ENCODE peak calls at places on chromosomes 13 and 19, in five cellular contexts. One of them, this sample, is unnamed.

GRCh38 chr13:70310720-70311119 is 202.5 kb upstream of the KLHL1 start:
- DNase-seq in lower leg skin: no peak
- DNase-seq in body of pancreas: no peak
- DNase-seq in ovary: no peak
- DNase-seq in GM12891: no peak
- DNase-seq in this sample: no peak

GRCh38 chr19:42683917-42684513 is 56.3 kb downstream of the PSG3 start:
- DNase-seq in lower leg skin: no peak
- DNase-seq in body of pancreas: no peak
- DNase-seq in ovary: no peak
- DNase-seq in GM12891: no peak
- DNase-seq in this sample: peak; percentile 25

GRCh38 chr13:99027260-99027659 is 49.4 kb upstream of the DOCK9 start:
- DNase-seq in lower leg skin: no peak
- DNase-seq in body of pancreas: no peak
- DNase-seq in ovary: no peak
- DNase-seq in GM12891: no peak
- DNase-seq in this sample: no peak

GRCh38 chr19:52922841-52923781 is at the start of gene ZNF888:
- DNase-seq in lower leg skin: peak; percentile 98
- DNase-seq in body of pancreas: peak; percentile 90
- DNase-seq in ovary: peak; percentile 90
- DNase-seq in GM12891: peak; percentile 83
- DNase-seq in this sample: peak; percentile 77

GRCh38 chr19:16309653-16310052 is 15.0 kb upstream of the KLF2 start:
- DNase-seq in lower leg skin: no peak
- DNase-seq in body of pancreas: no peak
- DNase-seq in ovary: no peak
- DNase-seq in GM12891: no peak
- DNase-seq in this sample: no peak

GRCh38 chr13:107864543-107865460 is 350.5 kb downstream of the LIG4 start:
- DNase-seq in lower leg skin: no peak
- DNase-seq in body of pancreas: no peak
- DNase-seq in ovary: peak; percentile 14
- DNase-seq in GM12891: no peak
- DNase-seq in this sample: peak; percentile 14

GRCh38 chr19:43605875-43606568 is 5.9 kb upstream of the SRRM5 start:
- DNase-seq in lower leg skin: no peak
- DNase-seq in body of pancreas: no peak
- DNase-seq in ovary: no peak
- DNase-seq in GM12891: no peak
- DNase-seq in this sample: no peak

GRCh38 chr19:48754950-48755645 is at the start of gene FGF21:
- DNase-seq in lower leg skin: no peak
- DNase-seq in body of pancreas: peak; percentile 40
- DNase-seq in ovary: no peak
- DNase-seq in GM12891: no peak
- DNase-seq in this sample: no peak

GRCh38 chr13:95920485-95920884 is 132.7 kb downstream of the UGGT2 start:
- DNase-seq in lower leg skin: no peak
- DNase-seq in body of pancreas: no peak
- DNase-seq in ovary: no peak
- DNase-seq in GM12891: no peak
- DNase-seq in this sample: no peak

GRCh38 chr13:106132216-106132615 is 403.2 kb downstream of the EFNB2 start:
- DNase-seq in lower leg skin: no peak
- DNase-seq in body of pancreas: no peak
- DNase-seq in ovary: no peak
- DNase-seq in GM12891: no peak
- DNase-seq in this sample: no peak

GRCh38 chr19:35722897-35723296 is 5.1 kb downstream of the KMT2B start:
- DNase-seq in lower leg skin: no peak
- DNase-seq in body of pancreas: no peak
- DNase-seq in ovary: peak; percentile 18
- DNase-seq in GM12891: no peak
- DNase-seq in this sample: no peak

GRCh38 chr13:100542546-100543156 is 45.9 kb downstream of the GGACT start:
- DNase-seq in lower leg skin: peak; percentile 76
- DNase-seq in body of pancreas: no peak
- DNase-seq in ovary: no peak
- DNase-seq in GM12891: peak; percentile 53
- DNase-seq in this sample: no peak

GRCh38 chr13:40464349-40464748 is 202.1 kb downstream of the FOXO1 start:
- DNase-seq in lower leg skin: no peak
- DNase-seq in body of pancreas: no peak
- DNase-seq in ovary: no peak
- DNase-seq in GM12891: no peak
- DNase-seq in this sample: no peak

GRCh38 chr13:48879854-48880253 is 95.9 kb upstream of the FNDC3A start:
- DNase-seq in lower leg skin: no peak
- DNase-seq in body of pancreas: no peak
- DNase-seq in ovary: no peak
- DNase-seq in GM12891: no peak
- DNase-seq in this sample: no peak

GRCh38 chr13:85528578-85529215 is 270.5 kb downstream of the SLITRK6 start:
- DNase-seq in lower leg skin: no peak
- DNase-seq in body of pancreas: no peak
- DNase-seq in ovary: no peak
- DNase-seq in GM12891: no peak
- DNase-seq in this sample: no peak

GRCh38 chr13:51861728-51862300 is at the start of gene CCDC70:
- DNase-seq in lower leg skin: no peak
- DNase-seq in body of pancreas: no peak
- DNase-seq in ovary: no peak
- DNase-seq in GM12891: no peak
- DNase-seq in this sample: no peak

GRCh38 chr13:21399741-21400140 is 59.4 kb downstream of the ZDHHC20 start:
- DNase-seq in lower leg skin: no peak
- DNase-seq in body of pancreas: no peak
- DNase-seq in ovary: no peak
- DNase-seq in GM12891: no peak
- DNase-seq in this sample: no peak

GRCh38 chr19:34500656-34501120 is 19.1 kb downstream of the WTIP start:
- DNase-seq in lower leg skin: peak; percentile 80
- DNase-seq in body of pancreas: no peak
- DNase-seq in ovary: no peak
- DNase-seq in GM12891: no peak
- DNase-seq in this sample: no peak

GRCh38 chr13:111970501-111971155 is 96.3 kb upstream of the SOX1 start:
- DNase-seq in lower leg skin: peak; percentile 48
- DNase-seq in body of pancreas: no peak
- DNase-seq in ovary: no peak
- DNase-seq in GM12891: no peak
- DNase-seq in this sample: no peak

GRCh38 chr13:101149735-101150380 is 266.4 kb downstream of the NALCN start:
- DNase-seq in lower leg skin: no peak
- DNase-seq in body of pancreas: no peak
- DNase-seq in ovary: no peak
- DNase-seq in GM12891: no peak
- DNase-seq in this sample: no peak

GRCh38 chr13:42377640-42378382 is 105.9 kb downstream of the AKAP11 start:
- DNase-seq in lower leg skin: no peak
- DNase-seq in body of pancreas: no peak
- DNase-seq in ovary: no peak
- DNase-seq in GM12891: no peak
- DNase-seq in this sample: no peak

GRCh38 chr13:111412251-111412650 is 91.8 kb downstream of the TEX29 start:
- DNase-seq in lower leg skin: no peak
- DNase-seq in body of pancreas: no peak
- DNase-seq in ovary: no peak
- DNase-seq in GM12891: no peak
- DNase-seq in this sample: no peak

GRCh38 chr19:7869453-7869909 is 4.7 kb downstream of the PRR36 start:
- DNase-seq in lower leg skin: peak; percentile 93
- DNase-seq in body of pancreas: peak; percentile 76
- DNase-seq in ovary: peak; percentile 91
- DNase-seq in GM12891: peak; percentile 66
- DNase-seq in this sample: no peak

GRCh38 chr13:63446329-63446728 is 2030.7 kb upstream of the PCDH20 start:
- DNase-seq in lower leg skin: no peak
- DNase-seq in body of pancreas: no peak
- DNase-seq in ovary: no peak
- DNase-seq in GM12891: no peak
- DNase-seq in this sample: no peak

GRCh38 chr19:39130337-39131254 is 5.0 kb downstream of the PAK4 start:
- DNase-seq in lower leg skin: no peak
- DNase-seq in body of pancreas: no peak
- DNase-seq in ovary: no peak
- DNase-seq in GM12891: no peak
- DNase-seq in this sample: no peak

GRCh38 chr19:38831142-38831605 is 420 bp downstream of the ECH1 start:
- DNase-seq in lower leg skin: no peak
- DNase-seq in body of pancreas: peak; percentile 87
- DNase-seq in ovary: peak; percentile 61
- DNase-seq in GM12891: no peak
- DNase-seq in this sample: no peak

GRCh38 chr19:47762615-47763308 is 15.7 kb upstream of the SELENOW start:
- DNase-seq in lower leg skin: no peak
- DNase-seq in body of pancreas: no peak
- DNase-seq in ovary: no peak
- DNase-seq in GM12891: no peak
- DNase-seq in this sample: no peak

GRCh38 chr13:87889241-87889640 is 218.1 kb downstream of the SLITRK5 start:
- DNase-seq in lower leg skin: no peak
- DNase-seq in body of pancreas: no peak
- DNase-seq in ovary: no peak
- DNase-seq in GM12891: no peak
- DNase-seq in this sample: no peak

GRCh38 chr13:33207616-33207964 is 78.0 kb downstream of the STARD13 start:
- DNase-seq in lower leg skin: no peak
- DNase-seq in body of pancreas: peak; percentile 47
- DNase-seq in ovary: no peak
- DNase-seq in GM12891: no peak
- DNase-seq in this sample: no peak

GRCh38 chr19:10961073-10961762 is 388 bp downstream of the SMARCA4 start:
- DNase-seq in lower leg skin: no peak
- DNase-seq in body of pancreas: peak; percentile 30
- DNase-seq in ovary: no peak
- DNase-seq in GM12891: no peak
- DNase-seq in this sample: peak; percentile 26

GRCh38 chr19:35789195-35789977 is 14.0 kb downstream of the ARHGAP33 start:
- DNase-seq in lower leg skin: no peak
- DNase-seq in body of pancreas: no peak
- DNase-seq in ovary: no peak
- DNase-seq in GM12891: no peak
- DNase-seq in this sample: no peak

GRCh38 chr19:28305513-28305912 is 907.4 kb downstream of the UQCRFS1 start:
- DNase-seq in lower leg skin: peak; percentile 32
- DNase-seq in body of pancreas: no peak
- DNase-seq in ovary: no peak
- DNase-seq in GM12891: no peak
- DNase-seq in this sample: no peak

DNA sequence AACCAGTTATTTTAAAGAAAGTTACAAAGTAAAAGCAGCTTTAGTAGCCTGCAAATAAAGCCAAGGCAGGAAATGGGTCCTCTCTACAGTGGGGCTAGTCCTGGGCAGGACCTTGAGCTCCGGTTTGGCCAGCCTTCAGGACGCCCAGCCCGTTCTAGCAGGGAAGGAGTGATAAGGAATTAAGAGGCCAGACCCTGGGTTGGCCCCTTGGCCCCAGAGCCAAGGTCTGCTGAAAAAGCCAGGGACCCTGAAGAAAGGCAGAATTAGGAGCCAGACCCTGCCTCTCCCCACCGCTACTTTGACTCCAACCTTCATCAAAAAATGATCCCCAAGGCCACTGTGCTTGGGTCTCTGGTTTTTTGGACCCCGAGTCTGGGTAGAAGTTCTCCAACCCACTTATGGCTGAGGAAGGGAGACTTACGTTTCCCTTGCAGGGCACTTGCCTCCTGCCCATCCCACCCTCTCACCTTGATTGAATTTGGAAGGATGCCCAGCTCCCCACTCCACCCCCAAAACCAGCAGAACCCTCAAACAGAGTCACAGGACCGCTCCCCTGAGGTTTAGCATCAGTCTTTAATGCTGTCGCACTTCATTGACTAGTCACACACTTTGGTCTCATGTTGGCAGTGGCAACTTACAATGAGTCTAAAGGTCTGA is 3.9 kb downstream of the DNAJB1 start:
- DNase-seq in lower leg skin: no peak
- DNase-seq in body of pancreas: no peak
- DNase-seq in ovary: no peak
- DNase-seq in GM12891: no peak
- DNase-seq in this sample: no peak
- TF ChIP-seq POLR2A in lower leg skin: no peak
- TF ChIP-seq POLR2A in body of pancreas: no peak
- TF ChIP-seq POLR2A in ovary: no peak
- TF ChIP-seq POLR2A in GM12891: no peak
- TF ChIP-seq POLR2A in this sample: no peak

DNA sequence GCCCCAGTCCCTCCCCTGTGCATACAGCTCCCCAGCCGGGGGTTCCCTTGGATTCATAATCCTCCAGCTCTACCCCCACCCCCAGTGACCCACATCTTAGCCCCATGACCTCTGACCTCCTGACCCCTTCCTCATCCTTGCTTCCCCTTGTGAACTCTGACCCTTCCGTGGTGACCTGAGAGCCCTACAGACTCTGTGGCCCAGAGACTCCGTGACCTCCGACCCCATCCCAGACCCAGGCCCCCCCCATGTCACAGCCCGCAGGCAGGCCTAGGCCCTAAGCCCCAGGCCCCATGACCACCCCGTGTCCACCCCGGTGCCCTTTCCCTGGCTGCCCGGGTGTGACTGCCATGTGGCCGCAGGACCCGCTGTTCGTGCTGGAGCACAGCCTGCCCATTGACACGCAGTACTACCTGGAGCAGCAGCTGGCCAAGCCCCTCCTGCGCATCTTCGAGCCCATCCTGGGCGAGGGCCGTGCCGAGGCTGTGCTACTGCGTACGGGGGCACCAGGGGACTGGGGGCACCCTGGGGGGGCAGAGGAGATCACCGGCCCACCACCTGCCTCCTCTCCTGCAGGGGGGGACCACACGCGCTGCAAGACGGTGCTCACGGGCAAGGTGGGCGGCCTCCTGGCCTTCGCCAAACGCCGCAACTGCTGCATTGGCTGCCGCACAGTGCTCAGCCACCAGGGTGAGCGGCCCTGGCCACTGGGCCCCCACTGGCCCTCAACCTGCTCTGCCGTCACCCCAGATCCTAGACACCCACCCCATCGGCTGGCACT is 2.5 kb upstream of the SPIB start:
- DNase-seq in lower leg skin: no peak
- DNase-seq in body of pancreas: no peak
- DNase-seq in ovary: no peak
- DNase-seq in GM12891: no peak
- DNase-seq in this sample: no peak
- TF ChIP-seq POLR2A in lower leg skin: no peak
- TF ChIP-seq POLR2A in body of pancreas: no peak
- TF ChIP-seq POLR2A in ovary: no peak
- TF ChIP-seq POLR2A in GM12891: no peak
- TF ChIP-seq POLR2A in this sample: no peak

GRCh38 chr19:3343619-3344502 is 22.5 kb upstream of the NFIC start:
- DNase-seq in lower leg skin: peak; percentile 98
- DNase-seq in body of pancreas: peak; percentile 94
- DNase-seq in ovary: peak; percentile 82
- DNase-seq in GM12891: peak; percentile 59
- DNase-seq in this sample: peak; percentile 83
- TF ChIP-seq POLR2A in lower leg skin: no peak
- TF ChIP-seq POLR2A in body of pancreas: no peak
- TF ChIP-seq POLR2A in ovary: no peak
- TF ChIP-seq POLR2A in GM12891: no peak
- TF ChIP-seq POLR2A in this sample: peak; percentile 7

GRCh38 chr13:72677431-72677830 is 50.0 kb downstream of the MZT1 start:
- DNase-seq in lower leg skin: no peak
- DNase-seq in body of pancreas: no peak
- DNase-seq in ovary: no peak
- DNase-seq in GM12891: no peak
- DNase-seq in this sample: no peak

GRCh38 chr13:72680353-72680752 is 47.1 kb downstream of the MZT1 start:
- DNase-seq in lower leg skin: no peak
- DNase-seq in body of pancreas: no peak
- DNase-seq in ovary: no peak
- DNase-seq in GM12891: no peak
- DNase-seq in this sample: no peak
- TF ChIP-seq POLR2A in lower leg skin: no peak
- TF ChIP-seq POLR2A in body of pancreas: no peak
- TF ChIP-seq POLR2A in ovary: no peak
- TF ChIP-seq POLR2A in GM12891: no peak
- TF ChIP-seq POLR2A in this sample: no peak